ENCODE peak calls at places on chromosomes 1 and 21, in four cellular contexts. G is A172; Q is stimulated activated CD4-positive, alpha-beta T cell treated with anti-CD3 and anti-CD28 coated beads, Interleukin-2, amount 100 ng/mL, for 48 hours; D is left cardiac atrium. Y is an unnamed sample.

GRCh38 chr1:29777522-29777921 is 541.2 kb downstream of the PTPRU start:
- DNase-seq in G (no peak), D (no peak), Q (no peak), Y (no peak)

GRCh38 chr1:17923684-17924083 is 168.6 kb downstream of the ACTL8 start:
- DNase-seq in Q (no peak), G (no peak), D (peak; percentile 42), Y (no peak)

GRCh38 chr1:1906185-1907097 is 8.6 kb upstream of the CALML6 start:
- DNase-seq in D (peak; percentile 90), Q (peak; percentile 57), G (peak; percentile 65), Y (no peak)

GRCh38 chr1:44436401-44437394 is 31.6 kb downstream of the RNF220 start:
- DNase-seq in D (no peak), G (no peak), Q (no peak), Y (no peak)

GRCh38 chr1:231676487-231676886 is 49.9 kb downstream of the DISC1 start:
- DNase-seq in G (no peak), Q (no peak), D (no peak), Y (no peak)

GRCh38 chr1:87330954-87331318 is 2.3 kb downstream of the LMO4 start:
- DNase-seq in Q (no peak), D (no peak), G (no peak), Y (no peak)

GRCh38 chr21:16713331-16714114 is 799.3 kb upstream of the CXADR start:
- DNase-seq in D (no peak), Q (no peak), G (no peak), Y (no peak)

GRCh38 chr1:200131551-200132125 is 104.1 kb downstream of the NR5A2 start:
- DNase-seq in Q (no peak), D (no peak), G (peak; percentile 71), Y (no peak)

GRCh38 chr1:99702221-99702620 is 56.3 kb downstream of the PALMD start:
- DNase-seq in G (no peak), D (no peak), Q (no peak), Y (no peak)

GRCh38 chr1:31866450-31866801 is 50.6 kb upstream of the SPOCD1 start:
- DNase-seq in Q (no peak), G (no peak), D (no peak), Y (no peak)

GRCh38 chr1:46342677-46343350 is 2.2 kb downstream of the NSUN4 start:
- DNase-seq in G (no peak), D (no peak), Q (no peak), Y (no peak)

GRCh38 chr1:25563330-25564215 is 20.2 kb downstream of the LDLRAP1 start:
- DNase-seq in D (no peak), Q (no peak), G (no peak), Y (no peak)

GRCh38 chr1:206653715-206654459 is 18.6 kb downstream of the DYRK3 start:
- DNase-seq in Q (no peak), D (no peak), G (no peak), Y (no peak)

GRCh38 chr1:37764888-37765441 is at the start of gene EPHA10:
- DNase-seq in D (no peak), Q (no peak), G (no peak), Y (no peak)

GRCh38 chr1:209328178-209328577 is 255.3 kb upstream of the CAMK1G start:
- DNase-seq in D (no peak), Q (no peak), G (no peak), Y (no peak)

GRCh38 chr21:46157987-46158451 is 2.6 kb upstream of the FTCD start:
- DNase-seq in Q (no peak), G (no peak), D (no peak), Y (no peak)

GRCh38 chr1:154608522-154609294 is 722 bp upstream of the ADAR start:
- DNase-seq in D (peak; percentile 53), G (peak; percentile 64), Q (no peak), Y (no peak)

GRCh38 chr1:67339623-67340343 is 32.1 kb downstream of the IL12RB2 start:
- DNase-seq in D (no peak), G (peak; percentile 63), Q (no peak), Y (no peak)

GRCh38 chr1:224203243-224204016 is 20.4 kb downstream of the DEGS1 start:
- DNase-seq in G (peak; percentile 79), D (peak; percentile 43), Q (no peak), Y (no peak)

GRCh38 chr21:45640888-45641479 is 2.5 kb upstream of the PCBP3 start:
- DNase-seq in Q (no peak), D (peak; percentile 63), G (peak; percentile 54), Y (no peak)

GRCh38 chr1:214445201-214445600 is 106.2 kb downstream of the PTPN14 start:
- DNase-seq in Q (no peak), G (peak; percentile 40), D (no peak), Y (no peak)

GRCh38 chr1:200029035-200029623 is 1.6 kb downstream of the NR5A2 start:
- DNase-seq in Q (no peak), G (peak; percentile 22), D (peak; percentile 48), Y (no peak)

GRCh38 chr1:9316080-9316444 is 23.4 kb downstream of the SPSB1 start:
- DNase-seq in D (no peak), Q (no peak), G (no peak), Y (no peak)

GRCh38 chr1:42165511-42166210 is 1.1 kb upstream of the GUCA2A start:
- DNase-seq in D (peak; percentile 57), G (peak; percentile 73), Q (no peak), Y (no peak)

GRCh38 chr1:23166854-23167253 is 1.8 kb downstream of the LUZP1 start:
- DNase-seq in Q (no peak), D (no peak), G (no peak), Y (no peak)

GRCh38 chr1:38038836-38039235 is 7.8 kb downstream of the POU3F1 start:
- DNase-seq in G (peak; percentile 38), D (no peak), Q (no peak), Y (no peak)

GRCh38 chr1:204232530-204232929 is 18.7 kb upstream of the GOLT1A start:
- DNase-seq in G (no peak), Q (no peak), D (no peak), Y (no peak)

GRCh38 chr1:223109581-223110026 is 33.4 kb downstream of the TLR5 start:
- DNase-seq in G (no peak), Q (no peak), D (no peak), Y (no peak)

GRCh38 chr1:78171736-78172590 is 126.2 kb downstream of the GIPC2 start:
- DNase-seq in D (no peak), Q (no peak), G (peak; percentile 60), Y (no peak)

GRCh38 chr1:201069636-201070035 is 42.6 kb downstream of the CACNA1S start:
- DNase-seq in Q (no peak), D (no peak), G (no peak), Y (no peak)

Y was measured in KG1.